ENCODE peak calls at places on chromosomes 3 and 15, in seven cellular contexts. O, R, E, X, S, V and N are unnamed samples.

GRCh38 chr3:157119369-157119951 is 40.5 kb downstream of the CCNL1 start:
- DNase-seq in O (no peak), R (no peak), E (peak; percentile 88), X (no peak), S (peak; percentile 35), V (no peak), N (no peak)

GRCh38 chr3:177201707-177202397 is 4.6 kb upstream of the TBL1XR1 start:
- DNase-seq in O (no peak), R (peak; percentile 89), E (no peak), X (no peak), S (no peak), V (no peak), N (peak; percentile 65)

GRCh38 chr3:108983051-108983450 is 29.4 kb upstream of the GUCA1C start:
- DNase-seq in O (no peak), R (no peak), E (no peak), X (no peak), S (no peak), V (no peak), N (no peak)

GRCh38 chr15:75809986-75810750 is 33.1 kb upstream of the UBE2Q2 start:
- DNase-seq in O (peak; percentile 39), R (no peak), E (peak; percentile 59), X (peak; percentile 45), S (peak; percentile 44), V (peak; percentile 72), N (peak; percentile 75)

GRCh38 chr3:46006646-46007045 is 11.0 kb upstream of the FYCO1 start:
- DNase-seq in O (no peak), R (no peak), E (no peak), X (no peak), S (no peak), V (no peak), N (no peak)

GRCh38 chr3:197117107-197117506 is 87.5 kb upstream of the MELTF start:
- DNase-seq in O (no peak), R (peak; percentile 5), E (no peak), X (no peak), S (no peak), V (no peak), N (peak; percentile 62)

GRCh38 chr15:67080900-67081431 is 15.6 kb downstream of the SMAD3 start:
- DNase-seq in O (no peak), R (peak; percentile 99), E (peak; percentile 78), X (no peak), S (no peak), V (no peak), N (no peak)

GRCh38 chr3:188202358-188203138 is 48.6 kb downstream of the LPP start:
- DNase-seq in O (no peak), R (no peak), E (peak; percentile 12), X (peak; percentile 2), S (peak; percentile 16), V (no peak), N (peak; percentile 65)

GRCh38 chr3:66437341-66437929 is 63.4 kb downstream of the LRIG1 start:
- DNase-seq in O (no peak), R (no peak), E (no peak), X (no peak), S (no peak), V (no peak), N (no peak)

GRCh38 chr3:127100459-127101410 is 92.2 kb upstream of the PRR23E start:
- DNase-seq in O (no peak), R (no peak), E (no peak), X (no peak), S (no peak), V (no peak), N (no peak)

GRCh38 chr3:166900866-166901577 is 479.1 kb downstream of the ZBBX start:
- DNase-seq in O (no peak), R (no peak), E (no peak), X (no peak), S (no peak), V (no peak), N (no peak)

GRCh38 chr3:49880581-49881328 is 11.0 kb upstream of the CAMKV start:
- DNase-seq in O (no peak), R (no peak), E (peak; percentile 70), X (no peak), S (no peak), V (peak; percentile 81), N (no peak)

GRCh38 chr15:50353251-50353998 is 1.6 kb downstream of the GABPB1 start:
- DNase-seq in O (no peak), R (no peak), E (no peak), X (no peak), S (no peak), V (no peak), N (no peak)

GRCh38 chr15:58755956-58756355 is 6.4 kb upstream of the ADAM10 start:
- DNase-seq in O (peak; percentile 20), R (no peak), E (peak; percentile 45), X (no peak), S (no peak), V (no peak), N (peak; percentile 78)

GRCh38 chr15:71776304-71776703 is 34.0 kb upstream of the NR2E3 start:
- DNase-seq in O (no peak), R (no peak), E (no peak), X (no peak), S (no peak), V (no peak), N (no peak)

DNA sequence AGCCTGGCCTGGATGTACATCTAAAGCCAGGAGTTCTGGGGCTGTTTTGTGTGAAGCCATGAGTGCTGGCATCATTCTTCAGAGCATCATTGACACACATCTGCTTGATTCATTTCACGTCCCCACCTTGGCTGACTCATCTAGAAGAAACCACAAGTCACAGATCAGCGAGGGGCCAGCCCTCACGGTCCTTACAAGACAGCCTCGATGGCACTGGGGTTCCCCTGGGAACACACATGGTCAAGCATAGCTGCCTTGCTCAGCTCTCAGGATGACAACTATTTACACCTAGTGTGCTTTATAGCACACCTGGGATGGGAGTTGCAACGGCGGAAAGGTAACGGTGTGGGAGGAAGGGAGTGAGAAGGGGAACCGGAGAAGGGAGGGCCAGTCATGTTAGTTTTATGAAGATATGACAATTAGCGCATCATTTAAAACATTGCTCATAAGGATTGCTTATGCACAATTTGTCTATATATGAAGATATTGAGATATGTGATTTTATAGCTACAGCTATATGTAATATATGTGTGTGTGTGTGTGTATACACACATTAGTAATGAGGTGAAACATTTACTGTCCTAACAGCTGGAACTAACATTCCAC is 227.1 kb downstream of the RPLP1 start:
- DNase-seq in O (no peak), R (peak; percentile 89), E (no peak), X (no peak), S (no peak), V (no peak), N (no peak)
- TF ChIP-seq JUND in O (no peak), R (peak; percentile 78), E (no peak), X (no peak), S (no peak), V (no peak), N (no peak)

GRCh38 chr15:29613951-29614382 is 208.3 kb downstream of the TJP1 start:
- DNase-seq in O (peak; percentile 34), R (no peak), E (peak; percentile 67), X (peak; percentile 33), S (peak; percentile 29), V (peak; percentile 67), N (peak; percentile 48)
- TF ChIP-seq JUND in O (no peak), R (no peak), E (no peak), X (no peak), S (no peak), V (no peak), N (no peak)

GRCh38 chr15:42490246-42490742 is 647 bp downstream of the ZNF106 start:
- DNase-seq in O (no peak), R (no peak), E (no peak), X (no peak), S (no peak), V (no peak), N (no peak)
- TF ChIP-seq JUND in O (no peak), R (no peak), E (no peak), X (no peak), S (no peak), V (no peak), N (no peak)

DNA sequence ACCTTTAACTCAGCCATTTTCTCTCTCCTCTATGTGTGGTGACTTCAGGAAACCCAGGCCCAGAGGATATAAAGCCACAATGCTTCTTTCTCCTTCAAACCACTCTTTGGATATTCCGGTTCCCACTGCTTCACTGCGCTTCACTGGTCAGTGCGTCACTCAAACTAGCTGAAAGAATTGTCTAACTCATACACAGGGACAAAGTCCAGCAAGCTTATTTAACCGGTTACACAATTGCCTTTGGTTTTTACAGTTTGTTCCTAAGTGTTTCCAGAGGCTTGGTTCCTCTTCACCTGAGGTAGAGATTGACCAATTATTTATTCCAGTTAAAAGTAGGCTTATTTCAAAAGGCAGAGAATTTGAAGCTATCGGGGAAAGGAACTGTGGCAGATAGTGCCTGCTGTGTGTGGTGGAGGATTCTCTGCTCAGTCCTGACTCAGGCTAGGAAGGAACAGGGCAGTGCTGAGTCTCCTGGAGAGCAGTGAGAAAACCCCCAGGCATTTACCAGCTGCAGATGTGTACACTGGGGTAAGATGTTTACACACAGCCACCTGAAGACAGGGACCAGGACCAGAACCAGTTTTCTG is at the start of gene HGD:
- DNase-seq in O (no peak), R (no peak), E (no peak), X (no peak), S (peak; percentile 97), V (no peak), N (no peak)
- TF ChIP-seq JUND in O (no peak), R (no peak), E (no peak), X (no peak), S (peak; percentile 58), V (no peak), N (no peak)

GRCh38 chr15:29857196-29857595 is 34.9 kb upstream of the TJP1 start:
- DNase-seq in O (no peak), R (no peak), E (no peak), X (no peak), S (no peak), V (no peak), N (no peak)

GRCh38 chr15:29860872-29861271 is 38.6 kb upstream of the TJP1 start:
- DNase-seq in O (no peak), R (no peak), E (no peak), X (no peak), S (no peak), V (no peak), N (no peak)

GRCh38 chr15:29859293-29859692 is 37.0 kb upstream of the TJP1 start:
- DNase-seq in O (no peak), R (no peak), E (no peak), X (no peak), S (peak; percentile 17), V (no peak), N (no peak)

GRCh38 chr15:29862271-29862670 is 40.0 kb upstream of the TJP1 start:
- DNase-seq in O (no peak), R (no peak), E (no peak), X (no peak), S (no peak), V (no peak), N (no peak)

GRCh38 chr15:29859981-29860745 is 37.9 kb upstream of the TJP1 start:
- DNase-seq in O (no peak), R (no peak), E (no peak), X (no peak), S (no peak), V (no peak), N (no peak)
- TF ChIP-seq JUND in O (no peak), R (no peak), E (no peak), X (no peak), S (no peak), V (no peak), N (no peak)